ENCODE peak calls at places on chromosomes 12 and 14, in nine cellular contexts. T is naive thymus-derived CD4-positive, alpha-beta T cell; L is naive B cell; F is T-cell; M is activated T-cell treated with anti-CD3 and anti-CD28 coated beads, Interleukin-2, amount 50 U/mL, for 72 hours; A is PC-3; C is gastroesophageal sphincter; G is activated CD8-positive, alpha-beta memory T cell treated with anti-CD3 and anti-CD28 coated beads, Interleukin-2, amount 10 ng/mL, durations not matched to agents 7 days and 5 days; N is CD4-positive, alpha-beta T cell. H is an unnamed sample.

GRCh38 chr12:61490732-61491498 is 769.3 kb upstream of the USP15 start:
- ATAC-seq in N (no peak), A (peak), G (no peak), M (no peak), L (no peak), F (no peak), C (no peak), T (no peak), H (no peak)

GRCh38 chr14:64074961-64075619 is 219.1 kb downstream of the ESR2 start:
- ATAC-seq in F (no peak), A (peak), L (no peak), T (no peak), M (peak), G (no peak), N (no peak), C (no peak), H (no peak)

GRCh38 chr12:105921872-105922669 is 216.7 kb downstream of the NUAK1 start:
- ATAC-seq in F (no peak), C (no peak), G (no peak), T (no peak), M (no peak), L (no peak), N (no peak), A (no peak), H (peak)

GRCh38 chr14:28571636-28572035 is 195.0 kb upstream of the FOXG1 start:
- ATAC-seq in C (no peak), G (no peak), N (no peak), A (peak), F (no peak), T (no peak), M (no peak), L (no peak), H (no peak)

GRCh38 chr14:68790656-68791077 is 2.2 kb downstream of the ZFP36L1 start:
- ATAC-seq in G (no peak), N (peak), L (no peak), C (no peak), A (no peak), T (no peak), M (peak), F (peak), H (no peak)

GRCh38 chr14:104870368-104871144 is 5.5 kb downstream of the CEP170B start:
- ATAC-seq in A (no peak), C (no peak), N (peak), F (no peak), L (peak), T (peak), M (peak), G (peak), H (peak)

GRCh38 chr14:51547260-51547659 is 104.5 kb upstream of the FRMD6 start:
- ATAC-seq in F (no peak), L (no peak), G (no peak), M (no peak), N (no peak), C (peak), T (no peak), A (peak), H (peak)

GRCh38 chr14:102633906-102634595 is 41.6 kb downstream of the RCOR1 start:
- ATAC-seq in L (no peak), C (no peak), T (no peak), M (peak), F (no peak), G (peak), N (no peak), A (no peak), H (no peak)

GRCh38 chr12:117409286-117409685 is 47.9 kb upstream of the NOS1 start:
- ATAC-seq in L (no peak), F (no peak), G (no peak), C (no peak), M (no peak), A (no peak), T (no peak), N (no peak), H (no peak)

GRCh38 chr14:37598085-37598972 is 2.9 kb downstream of the TTC6 start:
- ATAC-seq in C (no peak), G (no peak), T (no peak), A (peak), N (no peak), L (no peak), M (no peak), F (no peak), H (no peak)

GRCh38 chr14:22386924-22387775 is 201.9 kb downstream of the DAD1 start:
- ATAC-seq in N (no peak), C (peak), F (no peak), G (no peak), A (no peak), T (peak), M (no peak), L (no peak), H (peak)

GRCh38 chr14:61444215-61444768 is 122.9 kb downstream of the PRKCH start:
- ATAC-seq in G (peak), F (peak), N (peak), T (peak), A (no peak), M (peak), C (no peak), L (peak), H (no peak)